ENCODE peak calls at places on chromosomes 3 and 15, in seven cellular contexts. Q is SK-N-SH, I is GM12878, G is GM12892, S is H1, W is K562, D is HepG2. L is an unnamed sample.

GRCh38 chr15:99320374-99321215 is 69.3 kb downstream of the LRRC28 start:
- DNase-seq in Q (no peak), I (no peak), G (no peak), S (no peak), W (no peak), D (no peak), L (no peak)

GRCh38 chr15:101426761-101427333 is 62.7 kb downstream of the PCSK6 start:
- DNase-seq in Q (no peak), I (no peak), G (no peak), S (peak; percentile 48), W (no peak), D (no peak), L (no peak)

GRCh38 chr3:52385157-52385556 is 59.7 kb downstream of the SEMA3G start:
- DNase-seq in Q (peak; percentile 67), I (no peak), G (peak; percentile 57), S (peak; percentile 85), W (peak; percentile 80), D (peak; percentile 42), L (peak; percentile 79)

GRCh38 chr15:76431936-76432335 is 95.4 kb downstream of the ISL2 start:
- DNase-seq in Q (no peak), I (no peak), G (no peak), S (no peak), W (no peak), D (no peak), L (no peak)

GRCh38 chr15:56001476-56002078 is 8.2 kb upstream of the NEDD4 start:
- DNase-seq in Q (no peak), I (no peak), G (no peak), S (no peak), W (no peak), D (no peak), L (no peak)

GRCh38 chr3:196080997-196081833 is 675 bp downstream of the TFRC start:
- DNase-seq in Q (peak; percentile 78), I (no peak), G (peak; percentile 45), S (peak; percentile 71), W (peak; percentile 72), D (peak; percentile 35), L (peak; percentile 40)

GRCh38 chr15:71753346-71753745 is 57.0 kb upstream of the NR2E3 start:
- DNase-seq in Q (no peak), I (no peak), G (no peak), S (no peak), W (no peak), D (no peak), L (no peak)

GRCh38 chr3:150352931-150353330 is 55.2 kb upstream of the TSC22D2 start:
- DNase-seq in Q (no peak), I (no peak), G (no peak), S (no peak), W (no peak), D (no peak), L (no peak)

GRCh38 chr3:135868801-135869200 is 96.7 kb upstream of the PPP2R3A start:
- DNase-seq in Q (no peak), I (no peak), G (no peak), S (no peak), W (no peak), D (no peak), L (no peak)

GRCh38 chr3:188058569-188059184 is 95.3 kb upstream of the LPP start:
- DNase-seq in Q (no peak), I (no peak), G (no peak), S (no peak), W (no peak), D (no peak), L (no peak)

GRCh38 chr3:190516416-190516815 is 2.5 kb downstream of the IL1RAP start:
- DNase-seq in Q (no peak), I (no peak), G (no peak), S (no peak), W (no peak), D (no peak), L (no peak)

GRCh38 chr15:74497584-74497983 is 36.6 kb upstream of the UBL7 start:
- DNase-seq in Q (no peak), I (peak; percentile 26), G (no peak), S (no peak), W (no peak), D (no peak), L (no peak)

GRCh38 chr3:43737001-43737440 is 46.3 kb downstream of the ABHD5 start:
- DNase-seq in Q (no peak), I (no peak), G (no peak), S (no peak), W (no peak), D (no peak), L (no peak)

GRCh38 chr3:43736558-43736995 is 45.8 kb downstream of the ABHD5 start:
- DNase-seq in Q (no peak), I (no peak), G (no peak), S (no peak), W (no peak), D (no peak), L (no peak)

GRCh38 chr3:43732747-43733425 is 42.1 kb downstream of the ABHD5 start:
- DNase-seq in Q (no peak), I (no peak), G (no peak), S (no peak), W (no peak), D (no peak), L (no peak)

GRCh38 chr3:43735618-43736017 is 44.9 kb downstream of the ABHD5 start:
- DNase-seq in Q (no peak), I (no peak), G (no peak), S (no peak), W (no peak), D (peak; percentile 9), L (no peak)

DNA sequence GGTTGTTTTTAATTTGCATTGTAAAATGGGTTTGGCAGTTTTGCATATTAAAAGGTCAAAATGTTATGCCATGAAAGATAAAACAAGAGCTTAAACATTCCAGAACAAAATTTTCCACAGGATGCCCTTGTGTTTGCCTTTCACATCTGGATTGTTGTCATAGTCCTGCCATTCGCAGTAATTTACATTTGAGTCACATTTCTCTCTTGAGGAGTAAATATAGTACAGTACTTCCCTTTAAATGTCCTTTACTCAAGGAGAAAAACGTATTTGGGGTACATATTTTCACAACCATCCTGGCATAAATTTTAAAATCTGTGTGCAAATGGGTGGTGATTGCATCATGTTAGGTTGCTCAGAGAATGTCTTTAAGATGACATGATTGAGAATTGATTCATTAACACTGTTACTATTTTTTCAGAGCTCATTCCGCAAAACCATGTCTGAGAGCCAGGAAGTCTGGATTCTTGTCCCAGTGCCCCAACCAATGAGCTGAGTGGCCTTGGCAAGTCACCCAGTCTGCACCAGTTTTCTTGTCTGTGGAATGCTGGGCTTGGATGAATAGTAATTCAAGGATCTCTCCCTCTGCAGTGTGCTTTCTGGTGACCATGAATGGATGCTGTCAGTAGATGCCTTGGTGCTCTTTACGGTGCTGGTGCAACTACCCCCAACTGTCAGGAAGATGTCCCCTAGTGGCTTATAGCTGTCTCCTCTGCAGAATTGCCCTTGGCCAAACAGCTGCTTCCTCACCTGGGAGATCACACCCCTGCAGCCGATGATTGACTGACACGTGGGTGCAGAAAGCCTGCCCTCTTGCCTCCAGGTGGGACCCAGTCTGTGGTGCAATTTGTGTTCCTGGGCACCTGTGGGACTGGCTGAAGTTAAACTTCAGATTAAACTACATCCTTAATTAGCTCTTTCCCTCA is 43.0 kb downstream of the ABHD5 start:
- DNase-seq in Q (no peak), I (no peak), G (no peak), S (no peak), W (peak; percentile 36), D (no peak), L (no peak)
- TF ChIP-seq TAF1 in Q (no peak), I (no peak), G (no peak), S (no peak), W (no peak), D (no peak), L (no peak)

GRCh38 chr3:158107508-158108095 is 1.4 kb upstream of the SHOX2 start:
- DNase-seq in Q (no peak), I (no peak), G (no peak), S (no peak), W (no peak), D (no peak), L (no peak)
- TF ChIP-seq POLR2AphosphoS5 in Q (no peak), I (no peak), G (no peak), S (no peak), W (no peak), D (no peak), L (no peak)

DNA sequence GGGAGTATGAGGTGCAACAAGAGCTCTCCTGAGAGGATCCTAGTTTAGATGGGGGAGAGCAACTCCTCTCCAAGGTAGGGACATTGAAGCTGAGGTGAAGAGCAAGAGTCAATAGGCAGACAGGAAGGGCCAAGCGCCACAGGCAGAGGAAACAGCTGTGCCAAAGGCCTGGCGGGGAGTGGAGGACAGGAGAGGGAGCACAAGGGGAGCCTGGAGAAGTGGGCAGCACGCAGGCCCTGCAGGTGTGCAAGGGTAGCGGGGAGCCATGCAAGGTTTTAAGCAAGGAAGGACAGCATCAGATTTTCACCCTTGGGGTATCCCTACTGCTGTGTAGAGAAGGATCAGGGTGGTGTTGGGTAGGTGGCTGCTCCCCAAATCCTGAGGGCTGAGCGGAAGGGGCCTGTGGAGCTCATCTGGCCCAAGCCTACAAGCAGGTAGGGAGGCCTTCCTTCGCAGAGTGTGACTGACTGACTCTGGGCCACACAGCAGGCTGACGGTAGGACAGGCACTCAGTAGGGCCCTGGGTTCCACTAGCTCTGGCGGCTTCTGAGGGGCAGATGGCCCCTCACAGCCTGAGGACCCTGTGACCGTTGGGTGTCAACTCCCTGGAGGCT is 13.3 kb downstream of the CHST13 start:
- DNase-seq in Q (no peak), I (no peak), G (no peak), S (no peak), W (no peak), D (no peak), L (no peak)
- TF ChIP-seq TAF1 in Q (no peak), I (no peak), G (no peak), S (no peak), W (no peak), D (no peak), L (no peak)

GRCh38 chr3:99548674-99549073 is 89.7 kb upstream of the COL8A1 start:
- DNase-seq in Q (no peak), I (no peak), G (no peak), S (no peak), W (no peak), D (no peak), L (no peak)

GRCh38 chr3:99544819-99545281 is 93.5 kb upstream of the COL8A1 start:
- DNase-seq in Q (no peak), I (no peak), G (no peak), S (no peak), W (no peak), D (no peak), L (no peak)

GRCh38 chr3:99542771-99543518 is 95.4 kb upstream of the COL8A1 start:
- DNase-seq in Q (no peak), I (no peak), G (no peak), S (no peak), W (no peak), D (no peak), L (no peak)

GRCh38 chr3:99543796-99544195 is 94.6 kb upstream of the COL8A1 start:
- DNase-seq in Q (no peak), I (no peak), G (no peak), S (no peak), W (no peak), D (no peak), L (no peak)

GRCh38 chr3:99545941-99546580 is 92.3 kb upstream of the COL8A1 start:
- DNase-seq in Q (no peak), I (no peak), G (no peak), S (no peak), W (no peak), D (no peak), L (no peak)
- TF ChIP-seq POLR2AphosphoS5 in Q (no peak), I (no peak), G (no peak), S (no peak), W (no peak), D (no peak), L (no peak)

GRCh38 chr3:51340311-51340829 is 44.7 kb upstream of the MANF start:
- DNase-seq in Q (no peak), I (no peak), G (no peak), S (peak; percentile 33), W (no peak), D (peak; percentile 72), L (no peak)
- TF ChIP-seq TAF1 in Q (no peak), I (no peak), G (no peak), S (no peak), W (no peak), D (no peak), L (no peak)

L was measured in GM12891.